ENCODE peak calls at places on chromosomes 4 and X, in six cellular contexts. L is adrenal gland, G is upper lobe of left lung, H is erythroblast, U is breast epithelium, Z is H54. C is an unnamed sample.

GRCh38 chr4:105155426-105155825 is 8.8 kb downstream of the TET2 start:
- DNase-seq in L (no peak), G (no peak), H (no peak), U (no peak), Z (no peak), C (no peak)

GRCh38 chrX:100083146-100083715 is 326.8 kb downstream of the PCDH19 start:
- DNase-seq in L (no peak), G (no peak), H (no peak), U (no peak), Z (no peak), C (no peak)

GRCh38 chr4:140568507-140569306 is at the start of gene UCP1:
- DNase-seq in L (peak), G (peak), H (no peak), U (no peak), Z (no peak), C (no peak)

GRCh38 chr4:128528793-128529553 is 241.4 kb upstream of the PGRMC2 start:
- DNase-seq in L (peak), G (peak), H (no peak), U (peak), Z (peak), C (peak)

GRCh38 chrX:77160301-77160700 is 286.9 kb upstream of the FGF16 start:
- DNase-seq in L (no peak), G (no peak), H (peak), U (no peak), Z (no peak), C (no peak)

GRCh38 chrX:104679175-104679574 is 113.2 kb downstream of the IL1RAPL2 start:
- DNase-seq in L (no peak), G (no peak), H (no peak), U (no peak), Z (no peak), C (no peak)

GRCh38 chrX:16386126-16386525 is 218.8 kb downstream of the MAGEB17 start:
- DNase-seq in L (no peak), G (no peak), H (no peak), U (no peak), Z (no peak), C (no peak)

GRCh38 chrX:39677585-39677984 is 420.2 kb downstream of the BCOR start:
- DNase-seq in L (no peak), G (no peak), H (no peak), U (no peak), Z (no peak), C (no peak)

GRCh38 chrX:19846995-19847790 is 40.2 kb downstream of the SH3KBP1 start:
- DNase-seq in L (peak), G (peak), H (peak), U (no peak), Z (peak), C (peak)

GRCh38 chr4:154208424-154208823 is 283.2 kb downstream of the DCHS2 start:
- DNase-seq in L (no peak), G (no peak), H (no peak), U (no peak), Z (peak), C (no peak)

GRCh38 chrX:49995795-49996455 is 73.5 kb downstream of the CLCN5 start:
- DNase-seq in L (no peak), G (no peak), H (no peak), U (no peak), Z (no peak), C (no peak)

GRCh38 chrX:49992809-49993208 is 70.4 kb downstream of the CLCN5 start:
- DNase-seq in L (no peak), G (no peak), H (no peak), U (no peak), Z (no peak), C (no peak)

GRCh38 chrX:49991718-49992117 is 69.3 kb downstream of the CLCN5 start:
- DNase-seq in L (no peak), G (no peak), H (no peak), U (no peak), Z (no peak), C (no peak)

GRCh38 chrX:49995021-49995731 is 72.8 kb downstream of the CLCN5 start:
- DNase-seq in L (no peak), G (no peak), H (no peak), U (no peak), Z (peak), C (no peak)

DNA sequence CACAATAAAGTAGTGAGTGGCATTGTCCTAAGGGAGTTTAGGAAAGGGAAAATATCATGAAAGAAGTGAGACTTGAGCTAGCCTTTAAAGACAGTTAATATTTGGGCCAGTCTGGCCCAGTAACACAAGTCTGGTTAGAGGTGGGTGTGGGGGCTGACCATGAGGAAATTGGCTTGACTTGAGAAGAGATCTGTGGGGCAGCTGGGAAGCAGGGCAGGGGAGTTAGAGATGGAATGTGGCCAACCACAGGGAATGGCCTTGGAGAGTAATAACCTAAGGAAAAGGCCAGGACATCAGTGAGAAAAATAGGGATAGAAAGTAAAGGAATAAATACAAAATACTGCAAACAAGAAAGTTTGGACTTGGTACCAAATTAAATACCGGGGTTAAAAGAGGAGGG is 71.3 kb downstream of the CLCN5 start:
- DNase-seq in L (no peak), G (no peak), H (no peak), U (no peak), Z (no peak), C (no peak)
- TF ChIP-seq POLR2A in L (no peak), G (no peak), H (no peak), U (no peak), Z (no peak), C (no peak)

GRCh38 chr4:1856071-1856919 is at the start of gene LETM1:
- DNase-seq in L (peak), G (peak), H (peak), U (peak), Z (peak), C (peak)

GRCh38 chr4:1854752-1855151 is 1.2 kb downstream of the LETM1 start:
- DNase-seq in L (no peak), G (no peak), H (no peak), U (no peak), Z (no peak), C (no peak)

GRCh38 chr4:1856920-1857699 is 1.2 kb upstream of the LETM1 start:
- DNase-seq in L (peak), G (peak), H (no peak), U (no peak), Z (no peak), C (no peak)

GRCh38 chr4:1857931-1858330 is 2.0 kb upstream of the LETM1 start:
- DNase-seq in L (no peak), G (no peak), H (no peak), U (no peak), Z (no peak), C (no peak)

DNA sequence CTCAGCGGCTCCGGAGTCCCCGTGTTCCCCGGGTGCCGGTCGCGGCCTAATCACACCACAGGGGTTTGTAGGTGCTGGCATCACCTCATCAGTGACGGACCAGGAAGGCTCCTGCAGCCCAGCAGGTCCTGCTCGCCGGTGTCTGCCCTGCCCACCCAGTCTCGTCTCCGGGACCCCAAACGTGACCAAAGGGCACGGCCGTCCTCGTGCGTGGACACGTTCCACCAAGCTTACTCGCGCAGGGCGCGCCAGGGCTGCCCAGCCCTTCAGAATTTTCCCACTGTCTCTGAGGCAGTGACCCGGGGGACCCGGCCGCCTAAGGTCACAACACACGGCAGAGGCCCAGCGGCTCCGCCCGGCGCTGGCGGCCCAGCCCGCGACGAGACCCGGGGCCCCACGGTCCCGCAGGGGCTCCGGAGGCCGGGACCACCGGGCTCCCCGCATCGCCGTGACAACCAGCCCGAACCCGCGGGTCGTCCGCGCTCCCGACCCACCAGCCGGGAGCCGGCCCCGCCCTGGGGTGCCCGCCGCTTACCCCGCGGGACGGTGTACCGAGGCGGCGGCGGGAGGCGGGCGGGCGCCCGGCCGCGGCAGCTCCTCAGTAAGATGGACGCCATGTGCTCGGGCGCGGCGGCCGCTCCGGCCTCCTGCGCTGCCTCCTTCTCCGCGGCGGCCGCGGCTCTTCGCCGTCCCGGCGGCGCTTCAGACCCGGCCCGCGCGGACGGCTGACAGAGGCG is 454 bp downstream of the LETM1 start:
- DNase-seq in L (peak), G (peak), H (peak), U (no peak), Z (no peak), C (no peak)
- TF ChIP-seq POLR2A in L (no peak), G (no peak), H (no peak), U (no peak), Z (no peak), C (no peak)

GRCh38 chr4:8230033-8230432 is 30.9 kb downstream of the SH3TC1 start:
- DNase-seq in L (no peak), G (no peak), H (no peak), U (no peak), Z (no peak), C (no peak)

GRCh38 chr4:8229341-8229975 is 30.4 kb downstream of the SH3TC1 start:
- DNase-seq in L (no peak), G (no peak), H (no peak), U (no peak), Z (no peak), C (no peak)

GRCh38 chr4:8227771-8228318 is 28.8 kb downstream of the SH3TC1 start:
- DNase-seq in L (no peak), G (no peak), H (no peak), U (no peak), Z (no peak), C (no peak)

GRCh38 chr4:8227201-8227770 is 28.2 kb downstream of the SH3TC1 start:
- DNase-seq in L (peak), G (no peak), H (no peak), U (no peak), Z (no peak), C (no peak)

GRCh38 chr4:8228319-8229250 is 29.5 kb downstream of the SH3TC1 start:
- DNase-seq in L (peak), G (peak), H (peak), U (peak), Z (peak), C (peak)
- TF ChIP-seq POLR2A in L (no peak), G (no peak), H (no peak), U (no peak), Z (no peak), C (no peak)

GRCh38 chr4:102792361-102792936 is 31.7 kb upstream of the MANBA start:
- DNase-seq in L (no peak), G (no peak), H (no peak), U (no peak), Z (no peak), C (no peak)
- TF ChIP-seq POLR2A in L (no peak), G (no peak), H (no peak), U (no peak), Z (no peak), C (no peak)

DNA sequence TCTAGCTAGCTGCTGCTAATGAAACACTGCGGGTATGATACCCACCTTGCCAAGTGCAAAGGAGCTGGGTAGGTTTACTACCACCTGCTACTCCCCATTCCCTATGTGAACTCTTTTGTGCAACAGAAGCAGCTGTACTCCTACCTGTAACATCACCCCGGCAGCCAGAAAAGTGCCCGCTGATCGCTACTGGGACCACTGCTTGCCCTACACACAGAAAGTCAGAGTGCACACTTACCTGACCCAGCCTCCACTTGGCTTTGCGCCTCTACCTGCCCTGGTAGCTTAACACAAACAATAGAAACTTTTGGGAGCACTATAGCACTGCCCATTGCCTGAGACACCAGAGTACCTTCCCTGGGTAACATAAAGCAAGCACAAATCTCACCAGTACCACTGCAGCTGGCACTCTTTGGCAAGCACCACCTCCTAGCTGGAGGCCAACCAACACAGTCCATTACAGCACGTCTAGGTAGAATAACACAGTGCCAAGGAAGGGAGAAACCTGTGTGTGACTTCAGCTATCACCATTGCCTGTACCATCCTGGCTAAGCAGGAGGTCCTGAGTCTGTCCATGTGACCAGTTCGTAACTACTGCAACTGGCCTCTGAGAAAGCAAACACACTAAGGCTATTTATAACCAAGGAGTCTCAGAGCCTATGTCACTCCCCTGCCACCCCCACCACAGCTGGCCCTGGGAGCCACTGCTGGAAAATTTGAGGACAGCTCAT is 80.1 kb downstream of the CENPC start:
- DNase-seq in L (no peak), G (no peak), H (no peak), U (no peak), Z (no peak), C (no peak)
- TF ChIP-seq POLR2A in L (no peak), G (no peak), H (no peak), U (no peak), Z (no peak), C (no peak)

DNA sequence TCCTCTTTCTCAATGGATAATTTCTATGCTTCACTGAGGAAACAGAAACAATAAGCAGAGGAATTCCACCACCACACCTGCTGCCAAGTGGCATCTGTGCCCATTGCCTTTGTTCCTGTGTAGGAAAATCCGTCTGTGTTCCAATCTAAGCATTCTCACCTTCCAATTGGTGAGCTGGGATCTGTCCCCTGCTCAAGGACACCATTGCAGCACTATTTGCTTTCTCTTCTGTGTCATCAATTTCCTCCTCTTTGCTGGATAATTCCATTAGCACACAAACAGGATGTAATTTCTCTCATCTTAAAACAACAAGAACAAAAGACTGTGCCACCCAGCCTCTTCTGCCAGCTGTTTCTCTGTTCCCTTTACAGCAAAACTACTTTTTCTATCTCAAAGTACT is 25.0 kb upstream of the PRSS48 start:
- DNase-seq in L (no peak), G (no peak), H (no peak), U (no peak), Z (no peak), C (no peak)
- TF ChIP-seq POLR2A in L (no peak), G (no peak), H (no peak), U (no peak), Z (no peak), C (no peak)

GRCh38 chr4:68985442-68985841 is 33.8 kb upstream of the UGT2A3 start:
- DNase-seq in L (no peak), G (no peak), H (no peak), U (no peak), Z (no peak), C (no peak)

GRCh38 chr4:68984947-68985346 is 33.3 kb upstream of the UGT2A3 start:
- DNase-seq in L (no peak), G (no peak), H (no peak), U (no peak), Z (no peak), C (no peak)

DNA sequence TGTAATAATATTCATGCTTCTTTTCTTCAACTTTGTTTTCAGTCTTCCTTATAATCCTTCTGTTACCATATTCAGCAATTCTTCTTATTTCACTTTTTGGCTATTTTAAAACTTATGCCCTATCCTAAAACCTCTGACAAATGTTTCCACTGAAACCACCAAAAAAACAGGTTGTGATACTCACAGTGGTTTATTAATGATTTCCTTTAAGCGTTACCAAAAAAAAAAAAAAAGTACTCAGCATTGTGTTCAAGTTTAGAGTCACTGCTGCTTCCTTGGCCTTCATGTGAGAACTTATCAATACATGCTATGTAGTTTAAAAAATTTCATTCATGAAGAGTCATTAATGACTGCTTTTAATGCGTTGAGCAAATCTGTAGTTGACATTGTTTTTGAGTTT is 35.4 kb upstream of the UGT2A3 start:
- DNase-seq in L (no peak), G (no peak), H (no peak), U (no peak), Z (no peak), C (no peak)
- TF ChIP-seq POLR2A in L (no peak), G (no peak), H (no peak), U (no peak), Z (no peak), C (no peak)

C was measured in lower leg skin.